ENCODE peak calls at places on chromosomes 12 and 14, in ten cellular contexts. D is MM.1S; Q is psoas muscle; K is naive thymus-derived CD4-positive, alpha-beta T cell; Y is hepatocyte; H is tibial artery; U is aorta; I is AG04450; P is testis; G is brain microvascular endothelial cell. F is an unnamed sample.

GRCh38 chr12:122001379-122002209 is 20.1 kb upstream of the BCL7A start:
- DNase-seq in D (no peak), Q (no peak), K (no peak), Y (no peak), H (no peak), U (peak), I (no peak), P (no peak), G (no peak), F (peak)

GRCh38 chr12:119842380-119842779 is 34.7 kb downstream of the CIT start:
- DNase-seq in D (no peak), Q (no peak), K (no peak), Y (no peak), H (no peak), U (no peak), I (no peak), P (no peak), G (no peak), F (no peak)

GRCh38 chr12:68609955-68610434 is 704 bp upstream of the RAP1B start:
- DNase-seq in D (peak), Q (no peak), K (no peak), Y (peak), H (no peak), U (no peak), I (no peak), P (peak), G (no peak), F (no peak)

GRCh38 chr12:83153156-83153555 is 466.4 kb downstream of the TMTC2 start:
- DNase-seq in D (peak), Q (no peak), K (no peak), Y (no peak), H (no peak), U (no peak), I (no peak), P (no peak), G (no peak), F (no peak)

GRCh38 chr14:94517641-94518257 is 8.5 kb upstream of the SERPINA12 start:
- DNase-seq in D (no peak), Q (no peak), K (no peak), Y (no peak), H (peak), U (no peak), I (no peak), P (no peak), G (no peak), F (no peak)

GRCh38 chr12:123071401-123072304 is 79.2 kb downstream of the PITPNM2 start:
- DNase-seq in D (no peak), Q (peak), K (no peak), Y (no peak), H (peak), U (no peak), I (no peak), P (peak), G (no peak), F (no peak)

GRCh38 chr14:75299064-75299463 is 20.4 kb downstream of the FOS start:
- DNase-seq in D (no peak), Q (peak), K (no peak), Y (peak), H (peak), U (peak), I (no peak), P (peak), G (no peak), F (peak)

GRCh38 chr12:4423528-4424195 is 22.0 kb downstream of the FGF6 start:
- DNase-seq in D (no peak), Q (no peak), K (no peak), Y (no peak), H (no peak), U (peak), I (no peak), P (no peak), G (no peak), F (no peak)

GRCh38 chr14:106547735-106548550 is 1021.6 kb downstream of the TMEM121 start:
- DNase-seq in D (no peak), Q (no peak), K (no peak), Y (no peak), H (no peak), U (no peak), I (no peak), P (no peak), G (no peak), F (no peak)

GRCh38 chr12:124745891-124746570 is 117.6 kb downstream of the SCARB1 start:
- DNase-seq in D (no peak), Q (peak), K (no peak), Y (peak), H (peak), U (peak), I (no peak), P (peak), G (peak), F (peak)

GRCh38 chr12:94404854-94405253 is 54.8 kb downstream of the CEP83 start:
- DNase-seq in D (no peak), Q (no peak), K (no peak), Y (no peak), H (no peak), U (no peak), I (no peak), P (no peak), G (no peak), F (no peak)

GRCh38 chr14:92513204-92513965 is at the start of gene RIN3:
- DNase-seq in D (no peak), Q (peak), K (peak), Y (peak), H (peak), U (peak), I (peak), P (peak), G (peak), F (peak)

GRCh38 chr12:104416637-104417036 is 40.1 kb upstream of the CHST11 start:
- DNase-seq in D (no peak), Q (no peak), K (no peak), Y (no peak), H (no peak), U (no peak), I (no peak), P (no peak), G (no peak), F (no peak)

GRCh38 chr12:26195250-26195640 is at the start of gene SSPN:
- DNase-seq in D (peak), Q (peak), K (no peak), Y (peak), H (peak), U (peak), I (no peak), P (peak), G (peak), F (no peak)

GRCh38 chr12:121792607-121793500 is 634 bp downstream of the RHOF start:
- DNase-seq in D (no peak), Q (no peak), K (no peak), Y (peak), H (no peak), U (no peak), I (no peak), P (no peak), G (no peak), F (no peak)

GRCh38 chr14:88463318-88463717 is 77.9 kb downstream of the SPATA7 start:
- DNase-seq in D (no peak), Q (no peak), K (no peak), Y (peak), H (no peak), U (no peak), I (no peak), P (no peak), G (no peak), F (no peak)

GRCh38 chr14:90530523-90530922 is 133.7 kb downstream of the CALM1 start:
- DNase-seq in D (no peak), Q (no peak), K (no peak), Y (no peak), H (no peak), U (no peak), I (no peak), P (no peak), G (no peak), F (no peak)

GRCh38 chr12:98582093-98582492 is 11.4 kb upstream of the SLC25A3 start:
- DNase-seq in D (no peak), Q (no peak), K (no peak), Y (no peak), H (no peak), U (no peak), I (no peak), P (no peak), G (peak), F (no peak)

GRCh38 chr12:98639526-98639925 is 5.1 kb downstream of the IKBIP start:
- DNase-seq in D (no peak), Q (no peak), K (no peak), Y (no peak), H (no peak), U (no peak), I (no peak), P (no peak), G (no peak), F (no peak)

GRCh38 chr14:92692822-92693226 is 55.6 kb downstream of the LGMN start:
- DNase-seq in D (peak), Q (peak), K (no peak), Y (no peak), H (peak), U (peak), I (no peak), P (peak), G (no peak), F (no peak)

GRCh38 chr12:98725481-98726247 is 80.6 kb downstream of the APAF1 start:
- DNase-seq in D (peak), Q (no peak), K (no peak), Y (peak), H (no peak), U (no peak), I (peak), P (peak), G (peak), F (peak)

GRCh38 chr12:62787606-62788005 is 147.3 kb downstream of the PPM1H start:
- DNase-seq in D (no peak), Q (no peak), K (no peak), Y (no peak), H (no peak), U (no peak), I (no peak), P (no peak), G (no peak), F (no peak)

GRCh38 chr12:102118874-102119273 is 1.0 kb downstream of the NUP37 start:
- DNase-seq in D (no peak), Q (no peak), K (no peak), Y (no peak), H (no peak), U (no peak), I (no peak), P (no peak), G (no peak), F (no peak)

GRCh38 chr12:77299910-77300772 is 234.8 kb upstream of the E2F7 start:
- DNase-seq in D (no peak), Q (no peak), K (no peak), Y (no peak), H (no peak), U (no peak), I (no peak), P (no peak), G (peak), F (peak)

GRCh38 chr12:40870981-40871380 is 178.7 kb downstream of the CNTN1 start:
- DNase-seq in D (no peak), Q (no peak), K (no peak), Y (no peak), H (no peak), U (no peak), I (no peak), P (no peak), G (no peak), F (no peak)

DNA sequence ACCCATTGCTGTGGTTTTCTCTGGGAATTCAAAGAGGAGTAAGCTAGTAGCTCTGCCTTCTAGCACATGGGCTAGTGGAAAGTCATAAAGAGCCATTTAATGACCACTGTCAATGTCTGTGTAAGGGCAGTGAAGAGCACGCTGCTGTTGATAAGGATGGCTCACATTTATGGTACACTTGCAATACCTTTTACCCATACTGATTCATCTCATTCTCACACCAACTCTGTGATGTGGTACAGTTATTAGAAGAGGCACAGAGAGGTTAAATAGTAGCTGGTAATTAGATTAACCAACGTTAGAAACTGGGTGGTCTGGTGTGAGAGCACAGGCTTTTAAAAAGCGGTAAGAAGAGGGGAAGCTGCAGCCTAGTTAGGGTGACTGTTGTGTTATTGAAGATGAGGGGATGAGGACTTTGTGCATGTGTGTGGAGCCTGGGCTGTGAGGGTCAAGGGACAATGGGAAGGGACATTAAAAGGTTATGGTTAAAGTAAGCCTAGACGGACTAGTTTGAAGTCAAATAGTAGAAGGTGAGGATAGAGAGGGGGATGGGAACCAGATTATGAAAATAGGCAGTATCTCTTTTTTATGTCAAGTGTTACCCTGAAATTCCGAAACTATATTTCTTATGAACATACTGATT is 25.2 kb downstream of the RASSF3 start:
- DNase-seq in D (no peak), Q (no peak), K (no peak), Y (no peak), H (no peak), U (no peak), I (no peak), P (no peak), G (no peak), F (no peak)
- H3K27ac ChIP-seq in D (no peak), Q (no peak), K (no peak), Y (no peak), H (peak), U (peak), I (no peak), P (no peak), G (no peak), F (no peak)

GRCh38 chr14:30896435-30896834 is 22.1 kb downstream of the COCH start:
- DNase-seq in D (no peak), Q (no peak), K (no peak), Y (no peak), H (no peak), U (no peak), I (no peak), P (no peak), G (no peak), F (no peak)

GRCh38 chr14:30889244-30889594 is 14.9 kb downstream of the COCH start:
- DNase-seq in D (no peak), Q (no peak), K (no peak), Y (no peak), H (no peak), U (no peak), I (no peak), P (no peak), G (no peak), F (no peak)

GRCh38 chr14:30893819-30894218 is 19.5 kb downstream of the COCH start:
- DNase-seq in D (no peak), Q (no peak), K (no peak), Y (no peak), H (no peak), U (no peak), I (no peak), P (no peak), G (no peak), F (no peak)

DNA sequence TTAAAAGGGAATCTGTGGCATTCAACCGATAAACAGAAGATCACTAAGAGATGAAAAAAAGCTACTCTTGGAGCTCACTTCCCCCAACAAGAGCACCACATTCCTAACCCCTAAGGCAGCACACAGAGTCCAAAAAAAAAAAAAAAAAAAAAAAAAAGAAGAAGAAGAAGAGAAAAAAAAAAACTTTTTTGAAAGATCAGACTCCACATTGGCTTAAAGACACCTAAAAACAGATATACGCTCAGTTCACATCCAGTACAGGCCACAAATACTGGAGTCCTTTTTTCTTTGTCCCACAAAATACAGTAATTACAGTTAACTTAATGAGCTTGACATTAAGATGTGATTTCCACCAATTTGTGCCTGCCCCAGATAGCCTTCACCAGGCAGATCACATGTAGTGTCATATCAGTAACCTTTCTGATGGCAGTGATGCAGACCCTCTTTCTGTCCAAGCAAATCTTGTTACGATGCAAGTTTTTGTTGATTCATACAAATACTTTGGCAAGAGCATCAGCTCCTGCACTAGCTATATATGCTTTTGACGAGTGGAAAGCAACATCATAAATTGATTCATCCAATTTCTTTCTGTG is 20.7 kb downstream of the COCH start:
- DNase-seq in D (no peak), Q (no peak), K (no peak), Y (no peak), H (no peak), U (no peak), I (no peak), P (no peak), G (no peak), F (no peak)
- H3K27ac ChIP-seq in D (no peak), Q (no peak), K (no peak), Y (no peak), H (no peak), U (no peak), I (no peak), P (no peak), G (no peak), F (no peak)

GRCh38 chr14:98240396-98240795 is 1031.6 kb downstream of the BCL11B start:
- DNase-seq in D (no peak), Q (no peak), K (no peak), Y (no peak), H (no peak), U (no peak), I (no peak), P (no peak), G (no peak), F (no peak)
- H3K27ac ChIP-seq in D (no peak), Q (no peak), K (no peak), Y (no peak), H (no peak), U (no peak), I (no peak), P (no peak), G (no peak), F (no peak)

DNA sequence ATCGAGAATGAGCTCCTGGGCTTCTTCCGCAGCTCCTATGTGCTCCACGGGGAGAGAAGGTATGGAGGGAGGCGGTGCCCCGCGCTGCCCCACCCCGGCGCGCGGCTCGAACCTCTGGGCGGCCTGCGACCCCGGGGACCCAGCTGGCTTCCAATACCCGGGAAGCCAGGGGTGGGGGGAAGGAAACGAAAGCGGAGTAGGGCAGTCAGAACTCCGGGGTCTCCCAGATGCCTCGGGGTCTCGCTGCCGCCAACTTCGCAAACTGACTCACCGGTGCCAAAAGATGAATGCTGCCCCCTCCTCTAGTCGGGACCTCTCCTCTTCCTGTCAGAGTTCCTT is 1.3 kb downstream of the TRHDE start:
- DNase-seq in D (no peak), Q (no peak), K (no peak), Y (no peak), H (no peak), U (peak), I (no peak), P (no peak), G (no peak), F (no peak)
- H3K27ac ChIP-seq in D (no peak), Q (peak), K (no peak), Y (no peak), H (peak), U (no peak), I (peak), P (peak), G (no peak), F (no peak)